ENCODE peak calls at places on chromosomes 16 and 17, in six cellular contexts. J is NCI-H1105 treated with DMSO at 0.1 percent for 48 hours; H is stimulated activated CD8-positive, alpha-beta memory T cell treated with anti-CD3 and anti-CD28 coated beads, Interleukin-7, amount 100 ng/mL, for 1 hour; T is AG09319; I is kidney tubule cell; V is HFFc6. P is an unnamed sample.

GRCh38 chr17:20009302-20010098 is at the start of gene SPECC1:
- DNase-seq in J (peak; percentile 82), H (peak; percentile 70), T (no peak), I (peak; percentile 76), V (no peak), P (peak; percentile 78)

GRCh38 chr17:2372180-2372579 is 28.7 kb downstream of the MNT start:
- DNase-seq in J (no peak), H (no peak), T (no peak), I (no peak), V (no peak), P (no peak)

GRCh38 chr16:50841081-50841886 is 99.4 kb downstream of the CYLD start:
- DNase-seq in J (no peak), H (peak; percentile 5), T (no peak), I (no peak), V (no peak), P (no peak)

GRCh38 chr17:57724038-57724728 is 20.9 kb downstream of the CCDC182 start:
- DNase-seq in J (no peak), H (no peak), T (no peak), I (peak; percentile 60), V (no peak), P (peak; percentile 42)

GRCh38 chr16:29312835-29313558 is 93.5 kb downstream of the NPIPB11 start:
- DNase-seq in J (no peak), H (no peak), T (no peak), I (no peak), V (no peak), P (no peak)

GRCh38 chr17:82737981-82738877 is 2.8 kb downstream of the FN3K start:
- DNase-seq in J (no peak), H (no peak), T (no peak), I (peak; percentile 19), V (no peak), P (no peak)

GRCh38 chr17:4908711-4909496 is 6.0 kb upstream of the CHRNE start:
- DNase-seq in J (peak; percentile 56), H (peak; percentile 52), T (peak; percentile 87), I (peak; percentile 95), V (peak; percentile 90), P (peak; percentile 64)

GRCh38 chr17:27480699-27481098 is 24.5 kb downstream of the KSR1 start:
- DNase-seq in J (no peak), H (no peak), T (no peak), I (no peak), V (no peak), P (no peak)

GRCh38 chr17:15913826-15914225 is 31.1 kb upstream of the ADORA2B start:
- DNase-seq in J (no peak), H (no peak), T (no peak), I (no peak), V (no peak), P (no peak)

GRCh38 chr17:68400404-68400735 is 56.9 kb downstream of the WIPI1 start:
- DNase-seq in J (no peak), H (no peak), T (no peak), I (no peak), V (no peak), P (no peak)

GRCh38 chr16:53207810-53208752 is 153.3 kb downstream of the CHD9 start:
- DNase-seq in J (peak; percentile 98), H (no peak), T (peak; percentile 45), I (peak; percentile 84), V (peak; percentile 78), P (peak; percentile 48)

GRCh38 chr17:49723423-49723822 is 15.7 kb upstream of the SLC35B1 start:
- DNase-seq in J (no peak), H (no peak), T (no peak), I (no peak), V (no peak), P (no peak)

GRCh38 chr17:71500761-71501555 is 619.9 kb upstream of the SOX9 start:
- DNase-seq in J (no peak), H (no peak), T (no peak), I (no peak), V (peak; percentile 52), P (no peak)

GRCh38 chr16:2449118-2449517 is 10.8 kb upstream of the TEDC2 start:
- DNase-seq in J (no peak), H (no peak), T (no peak), I (no peak), V (no peak), P (no peak)

GRCh38 chr16:23432176-23433128 is 20.5 kb downstream of the COG7 start:
- DNase-seq in J (no peak), H (no peak), T (no peak), I (no peak), V (no peak), P (no peak)

GRCh38 chr17:1074886-1075665 is 78.1 kb downstream of the TIMM22 start:
- DNase-seq in J (no peak), H (no peak), T (no peak), I (no peak), V (no peak), P (no peak)

GRCh38 chr17:3888343-3889171 is 4.3 kb downstream of the CAMKK1 start:
- DNase-seq in J (no peak), H (no peak), T (peak; percentile 75), I (peak; percentile 88), V (peak; percentile 95), P (no peak)

GRCh38 chr16:70472786-70473433 is 18.5 kb downstream of the FCSK start:
- DNase-seq in J (no peak), H (no peak), T (no peak), I (no peak), V (no peak), P (no peak)

GRCh38 chr16:1456951-1457350 is 12.6 kb upstream of the CCDC154 start:
- DNase-seq in J (no peak), H (no peak), T (no peak), I (no peak), V (no peak), P (no peak)

GRCh38 chr16:65909310-65910050 is 457.0 kb upstream of the CDH5 start:
- DNase-seq in J (no peak), H (no peak), T (no peak), I (no peak), V (peak; percentile 2), P (no peak)

GRCh38 chr17:78766743-78767294 is 15.3 kb downstream of the CYTH1 start:
- DNase-seq in J (no peak), H (no peak), T (no peak), I (no peak), V (no peak), P (no peak)

GRCh38 chr16:4011225-4011939 is 104.9 kb downstream of the ADCY9 start:
- DNase-seq in J (no peak), H (no peak), T (peak; percentile 28), I (peak; percentile 59), V (no peak), P (no peak)

GRCh38 chr17:47698749-47699535 is 5.0 kb downstream of the TBKBP1 start:
- DNase-seq in J (peak; percentile 26), H (peak; percentile 81), T (no peak), I (peak; percentile 43), V (peak; percentile 37), P (peak; percentile 91)

GRCh38 chr16:72829846-72830620 is 217.9 kb downstream of the ZFHX3 start:
- DNase-seq in J (no peak), H (no peak), T (no peak), I (peak; percentile 86), V (no peak), P (no peak)

GRCh38 chr16:54375056-54375455 is 88.5 kb upstream of the IRX3 start:
- DNase-seq in J (no peak), H (no peak), T (no peak), I (no peak), V (no peak), P (no peak)

GRCh38 chr16:20906871-20907255 is 6.3 kb downstream of the LYRM1 start:
- DNase-seq in J (no peak), H (no peak), T (no peak), I (no peak), V (no peak), P (no peak)

GRCh38 chr16:27644165-27644564 is 94.2 kb downstream of the KATNIP start:
- DNase-seq in J (peak; percentile 2), H (no peak), T (no peak), I (no peak), V (no peak), P (no peak)

GRCh38 chr16:22117666-22118065 is 25.3 kb downstream of the VWA3A start:
- DNase-seq in J (no peak), H (no peak), T (no peak), I (peak; percentile 55), V (no peak), P (no peak)

GRCh38 chr16:84795338-84796053 is 24.3 kb upstream of the CRISPLD2 start:
- DNase-seq in J (no peak), H (no peak), T (peak; percentile 92), I (peak; percentile 37), V (peak; percentile 82), P (no peak)

GRCh38 chr16:56355221-56355620 is 70.1 kb downstream of the AMFR start:
- DNase-seq in J (no peak), H (no peak), T (no peak), I (no peak), V (no peak), P (no peak)

GRCh38 chr17:2892305-2892971 is 96.2 kb downstream of the RAP1GAP2 start:
- DNase-seq in J (no peak), H (no peak), T (peak; percentile 27), I (peak; percentile 96), V (peak; percentile 83), P (no peak)

GRCh38 chr16:5025171-5025632 is 8.5 kb downstream of the NAGPA start:
- DNase-seq in J (peak; percentile 49), H (no peak), T (no peak), I (no peak), V (no peak), P (no peak)

GRCh38 chr16:3865241-3865640 is 15.3 kb downstream of the CREBBP start:
- DNase-seq in J (no peak), H (no peak), T (no peak), I (no peak), V (no peak), P (no peak)

GRCh38 chr17:7822126-7822525 is 11.9 kb upstream of the KDM6B start:
- DNase-seq in J (no peak), H (no peak), T (no peak), I (no peak), V (no peak), P (no peak)

GRCh38 chr17:40360091-40360490 is 4.4 kb downstream of the GJD3 start:
- DNase-seq in J (no peak), H (no peak), T (no peak), I (no peak), V (no peak), P (peak; percentile 13)

GRCh38 chr17:44333371-44333770 is 8.7 kb upstream of the SLC25A39 start:
- DNase-seq in J (no peak), H (no peak), T (no peak), I (no peak), V (no peak), P (no peak)

GRCh38 chr16:715448-716249 is 731 bp downstream of the METRN start:
- DNase-seq in J (no peak), H (no peak), T (no peak), I (peak; percentile 37), V (no peak), P (no peak)

GRCh38 chr16:4178468-4179010 is 62.3 kb upstream of the ADCY9 start:
- DNase-seq in J (no peak), H (no peak), T (no peak), I (no peak), V (no peak), P (no peak)